ENCODE peak calls at places on chromosomes 13 and 19, in ten cellular contexts. N, V, P, Z, D, J, Y, K, T and C are unnamed samples.

GRCh38 chr13:23752111-23753001 is 136.8 kb downstream of the MIPEP start:
- DNase-seq in J (no peak), P (no peak), T (no peak), D (peak; percentile 45), K (no peak), N (no peak), V (peak; percentile 56), Y (peak; percentile 78), Z (no peak), C (no peak)

GRCh38 chr19:29795882-29796523 is 15.8 kb upstream of the CCNE1 start:
- DNase-seq in Y (no peak), V (no peak), J (no peak), T (no peak), D (no peak), K (no peak), P (no peak), N (no peak), Z (no peak), C (no peak)

GRCh38 chr19:38194061-38194701 is 29.8 kb downstream of the DPF1 start:
- DNase-seq in P (no peak), Y (no peak), K (peak; percentile 73), J (no peak), T (no peak), N (no peak), Z (no peak), V (no peak), D (no peak), C (no peak)

GRCh38 chr19:11479470-11480080 is 1.3 kb downstream of the ELAVL3 start:
- DNase-seq in P (no peak), Y (no peak), T (peak; percentile 30), N (peak; percentile 38), Z (peak; percentile 75), J (peak; percentile 92), V (no peak), K (peak; percentile 45), D (no peak), C (no peak)

GRCh38 chr19:1747285-1748114 is 5.8 kb upstream of the ONECUT3 start:
- DNase-seq in V (peak; percentile 80), T (peak; percentile 77), Z (no peak), K (peak; percentile 98), D (no peak), Y (peak; percentile 59), N (no peak), P (no peak), J (peak; percentile 85), C (peak; percentile 98)

GRCh38 chr13:24071423-24072075 is 89.0 kb upstream of the SPATA13 start:
- DNase-seq in J (no peak), V (peak; percentile 48), D (no peak), T (peak; percentile 80), K (no peak), Z (no peak), Y (no peak), P (no peak), N (no peak), C (peak; percentile 37)

GRCh38 chr13:45873491-45874360 is 22.2 kb upstream of the SIAH3 start:
- DNase-seq in Y (no peak), J (no peak), D (no peak), Z (no peak), K (peak; percentile 44), N (no peak), P (no peak), V (no peak), T (peak; percentile 15), C (no peak)

GRCh38 chr19:38148337-38148736 is 75.7 kb downstream of the DPF1 start:
- DNase-seq in Y (no peak), Z (no peak), P (peak; percentile 92), N (peak; percentile 48), T (no peak), J (no peak), K (no peak), D (no peak), V (no peak), C (no peak)

GRCh38 chr13:101455863-101456262 is 3.4 kb downstream of the ITGBL1 start:
- DNase-seq in V (peak; percentile 97), D (peak; percentile 79), Z (no peak), K (peak; percentile 84), J (no peak), Y (no peak), P (no peak), N (no peak), T (peak; percentile 93), C (peak; percentile 94)

GRCh38 chr19:7953576-7953975 is 10.1 kb upstream of the TIMM44 start:
- DNase-seq in N (no peak), Z (no peak), J (no peak), Y (no peak), D (no peak), V (no peak), P (no peak), T (no peak), K (no peak), C (no peak)

GRCh38 chr19:3324405-3324856 is 42.0 kb upstream of the NFIC start:
- DNase-seq in D (no peak), J (peak; percentile 73), P (peak; percentile 94), K (no peak), V (no peak), Z (peak; percentile 69), N (peak; percentile 75), Y (peak; percentile 57), T (peak; percentile 45), C (no peak)

GRCh38 chr19:48135411-48135810 is 24.8 kb upstream of the PLA2G4C start:
- DNase-seq in J (no peak), Z (no peak), P (no peak), N (no peak), D (no peak), K (peak; percentile 35), Y (peak; percentile 13), V (no peak), T (no peak), C (no peak)

GRCh38 chr19:42422576-42423461 is 4.4 kb downstream of the LIPE start:
- DNase-seq in D (no peak), K (peak; percentile 61), T (no peak), P (no peak), Z (peak; percentile 72), N (no peak), Y (peak; percentile 73), V (no peak), J (peak; percentile 45), C (no peak)

GRCh38 chr19:29618434-29618833 is 12.4 kb downstream of the POP4 start:
- DNase-seq in K (no peak), T (no peak), V (no peak), D (no peak), N (no peak), Y (no peak), J (no peak), Z (no peak), P (no peak), C (no peak)

GRCh38 chr19:29636553-29637325 is 28.5 kb upstream of the PLEKHF1 start:
- DNase-seq in Y (no peak), V (no peak), T (no peak), K (no peak), P (no peak), N (no peak), Z (no peak), J (no peak), D (no peak), C (no peak)

GRCh38 chr19:40091205-40092129 is 724 bp upstream of the ZNF780A start:
- DNase-seq in K (no peak), N (no peak), Z (no peak), J (no peak), P (no peak), Y (no peak), D (no peak), T (no peak), V (no peak), C (no peak)

GRCh38 chr19:17339088-17339741 is 1.9 kb downstream of the GTPBP3 start:
- DNase-seq in Z (peak; percentile 43), V (no peak), K (peak; percentile 36), N (no peak), P (no peak), T (no peak), D (no peak), J (peak; percentile 91), Y (peak; percentile 50), C (no peak)

GRCh38 chr13:55577082-55577846 is 1563.5 kb upstream of the PRR20A start:
- DNase-seq in P (no peak), J (peak; percentile 57), T (no peak), Z (peak; percentile 4), V (no peak), Y (no peak), K (no peak), D (no peak), N (no peak), C (no peak)
- TF ChIP-seq CTCF in P (no peak), J (no peak), T (no peak), Z (no peak), V (no peak), Y (no peak), K (no peak), D (no peak), N (no peak), C (no peak)

GRCh38 chr13:32031025-32031814 is at the start of gene FRY:
- DNase-seq in V (peak; percentile 58), J (peak; percentile 90), Y (peak; percentile 69), N (peak; percentile 70), D (no peak), Z (peak; percentile 75), K (peak; percentile 38), P (peak; percentile 89), T (peak; percentile 53), C (peak; percentile 46)
- TF ChIP-seq CTCF in V (peak; percentile 2), J (no peak), Y (peak; percentile 5), N (no peak), D (peak; percentile 20), Z (no peak), K (no peak), P (no peak), T (peak; percentile 23), C (peak; percentile 26)

DNA sequence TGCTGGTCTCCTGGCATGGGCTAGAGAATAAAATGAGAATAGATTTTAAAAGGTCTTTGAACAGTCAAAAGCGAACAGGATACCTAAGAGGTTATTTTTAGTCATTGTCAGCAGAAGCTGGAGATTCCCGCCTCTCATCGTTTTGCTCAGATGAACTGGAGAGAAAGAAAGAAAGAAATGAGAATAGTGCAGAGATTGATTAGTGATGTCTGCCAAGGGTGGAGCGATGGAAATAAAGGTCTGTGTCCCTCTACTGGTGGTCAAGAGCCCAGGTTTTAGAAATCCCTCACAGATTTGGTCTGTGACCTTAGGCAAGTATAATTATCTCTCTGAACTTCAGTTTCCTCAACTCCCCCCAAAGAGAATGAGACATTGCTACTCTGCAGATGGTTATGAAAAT is 5.4 kb downstream of the NCAN start:
- DNase-seq in T (peak; percentile 41), J (peak; percentile 49), V (peak; percentile 16), N (no peak), Z (no peak), P (no peak), D (no peak), Y (peak; percentile 75), K (no peak), C (peak; percentile 44)
- TF ChIP-seq CTCF in T (peak; percentile 21), J (peak; percentile 62), V (no peak), N (no peak), Z (no peak), P (no peak), D (no peak), Y (peak; percentile 16), K (no peak), C (peak; percentile 20)

GRCh38 chr13:96988441-96988840 is 5.8 kb downstream of the OXGR1 start:
- DNase-seq in V (no peak), J (no peak), P (no peak), Y (no peak), Z (no peak), D (no peak), K (no peak), N (no peak), T (no peak), C (no peak)

GRCh38 chr13:96982672-96983071 is 11.6 kb downstream of the OXGR1 start:
- DNase-seq in K (no peak), Y (no peak), D (no peak), J (no peak), N (no peak), T (peak; percentile 63), P (no peak), Z (no peak), V (no peak), C (no peak)

GRCh38 chr13:96984061-96984508 is 10.2 kb downstream of the OXGR1 start:
- DNase-seq in N (no peak), D (no peak), V (no peak), T (peak; percentile 12), J (peak; percentile 53), P (peak; percentile 86), Y (peak; percentile 69), K (peak; percentile 24), Z (peak; percentile 7), C (no peak)
- TF ChIP-seq CTCF in N (no peak), D (no peak), V (no peak), T (peak; percentile 16), J (peak; percentile 60), P (no peak), Y (no peak), K (no peak), Z (peak; percentile 30), C (peak; percentile 25)